ENCODE peak calls at places on chromosomes 3 and 15, in nine cellular contexts. D is uterus, I is PC-9, A is GM10248, P is RWPE2, O is MM.1S, N is DND-41, H is astrocyte of the spinal cord, J is MCF 10A. F is an unnamed sample.

GRCh38 chr15:67531379-67532059 is 10.6 kb downstream of the C15orf61 start:
- DNase-seq in P (no peak), J (peak), A (no peak), H (no peak), N (no peak), D (no peak), I (peak), O (no peak), F (no peak)

GRCh38 chr3:124586126-124587052 is 143.9 kb upstream of the UMPS start:
- DNase-seq in D (no peak), O (no peak), I (no peak), A (no peak), P (no peak), H (no peak), J (no peak), N (no peak), F (no peak)

GRCh38 chr3:41040256-41040655 is 159.0 kb upstream of the CTNNB1 start:
- DNase-seq in P (no peak), O (no peak), A (no peak), J (no peak), H (no peak), D (no peak), N (no peak), I (no peak), F (no peak)

GRCh38 chr3:65603631-65604030 is 435.1 kb downstream of the MAGI1 start:
- DNase-seq in I (no peak), P (no peak), N (no peak), A (no peak), O (no peak), J (no peak), D (no peak), H (no peak), F (no peak)

GRCh38 chr3:133468251-133468721 is 68.4 kb downstream of the BFSP2 start:
- DNase-seq in H (peak), D (no peak), P (no peak), I (no peak), N (no peak), J (no peak), A (no peak), O (peak), F (no peak)

GRCh38 chr15:32042269-32042996 is 12.1 kb downstream of the CHRNA7 start:
- DNase-seq in D (no peak), N (no peak), O (no peak), A (no peak), H (no peak), J (peak), P (no peak), I (no peak), F (no peak)

GRCh38 chr3:67044295-67044694 is 46.2 kb downstream of the KBTBD8 start:
- DNase-seq in O (no peak), I (no peak), H (no peak), N (no peak), A (no peak), P (no peak), D (no peak), J (no peak), F (no peak)

GRCh38 chr3:62159693-62160092 is 213.7 kb downstream of the FEZF2 start:
- DNase-seq in P (no peak), D (peak), A (no peak), H (peak), N (no peak), I (no peak), J (no peak), O (no peak), F (no peak)

GRCh38 chr3:32842531-32842931 is 24.7 kb downstream of the TRIM71 start:
- DNase-seq in D (no peak), I (no peak), H (no peak), P (no peak), O (peak), J (no peak), A (no peak), N (peak), F (no peak)

GRCh38 chr3:29697989-29698388 is 417.1 kb downstream of the RBMS3 start:
- DNase-seq in A (no peak), N (no peak), P (no peak), O (no peak), H (peak), J (peak), I (no peak), D (no peak), F (no peak)

GRCh38 chr3:188780188-188781147 is 391.3 kb upstream of the TPRG1 start:
- DNase-seq in A (no peak), H (no peak), O (no peak), J (peak), P (no peak), D (peak), N (no peak), I (no peak), F (no peak)

GRCh38 chr15:66886241-66886675 is 179.1 kb upstream of the SMAD3 start:
- DNase-seq in I (no peak), J (no peak), O (no peak), N (no peak), A (no peak), D (no peak), H (no peak), P (no peak), F (no peak)

GRCh38 chr3:113660901-113661300 is 35.5 kb downstream of the USF3 start:
- DNase-seq in N (no peak), O (no peak), D (no peak), J (no peak), I (no peak), P (no peak), A (no peak), H (peak), F (no peak)

GRCh38 chr3:11769704-11770103 is 77.0 kb downstream of the TAMM41 start:
- DNase-seq in N (no peak), A (no peak), D (no peak), J (no peak), P (no peak), I (no peak), O (no peak), H (no peak), F (no peak)

GRCh38 chr15:77797270-77797669 is 164.6 kb upstream of the LINGO1 start:
- DNase-seq in A (no peak), N (peak), I (no peak), O (peak), D (no peak), P (no peak), H (no peak), J (no peak), F (no peak)

GRCh38 chr3:43223670-43224364 is 62.5 kb upstream of the SNRK start:
- DNase-seq in D (no peak), H (peak), O (no peak), N (no peak), J (no peak), P (no peak), A (no peak), I (no peak), F (no peak)
- TF ChIP-seq CTCF in D (no peak), H (peak), O (peak), N (peak), J (peak), P (peak), A (no peak), I (peak), F (peak)

GRCh38 chr15:89139613-89140499 is 51.6 kb downstream of the ABHD2 start:
- DNase-seq in D (no peak), O (no peak), I (no peak), P (no peak), N (no peak), A (no peak), H (peak), J (no peak), F (no peak)
- TF ChIP-seq CTCF in D (no peak), O (no peak), I (no peak), P (peak), N (no peak), A (no peak), H (peak), J (no peak), F (peak)

DNA sequence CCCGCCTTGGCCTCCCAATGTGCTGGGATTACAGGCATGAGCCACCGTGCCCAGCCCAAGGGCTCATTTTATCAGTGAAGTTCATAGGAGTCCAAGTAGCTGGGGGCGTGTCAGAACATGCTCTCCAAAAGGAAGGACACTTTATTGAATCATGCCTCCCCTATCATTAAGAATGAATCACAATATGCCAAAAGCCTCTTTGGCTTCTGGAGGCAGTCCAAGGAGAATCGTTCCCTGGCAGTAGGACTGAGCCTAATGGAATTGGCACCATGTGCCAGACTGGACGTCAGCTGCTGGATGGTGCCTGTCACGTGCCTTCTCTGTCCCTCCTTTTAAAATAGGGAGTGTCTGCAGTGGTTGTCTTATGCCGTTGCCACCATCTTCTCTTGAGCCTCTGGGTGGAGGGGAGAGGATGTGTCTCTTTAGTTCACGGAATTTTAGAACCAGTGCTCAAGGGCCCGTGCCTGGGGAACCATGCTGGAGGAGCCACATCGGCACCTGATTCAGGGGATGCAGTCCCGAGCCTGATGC is 234.7 kb upstream of the LYSMD4 start:
- DNase-seq in O (no peak), P (peak), A (no peak), I (no peak), J (peak), H (no peak), N (no peak), D (no peak), F (peak)
- TF ChIP-seq CTCF in O (no peak), P (no peak), A (no peak), I (no peak), J (no peak), H (no peak), N (no peak), D (no peak), F (no peak)

GRCh38 chr3:131242201-131242600 is 139.4 kb upstream of the NUDT16 start:
- DNase-seq in N (no peak), I (no peak), H (no peak), O (no peak), J (no peak), A (no peak), P (no peak), D (no peak), F (no peak)
- TF ChIP-seq CTCF in N (no peak), I (no peak), H (no peak), O (no peak), J (no peak), A (no peak), P (no peak), D (no peak), F (peak)

DNA sequence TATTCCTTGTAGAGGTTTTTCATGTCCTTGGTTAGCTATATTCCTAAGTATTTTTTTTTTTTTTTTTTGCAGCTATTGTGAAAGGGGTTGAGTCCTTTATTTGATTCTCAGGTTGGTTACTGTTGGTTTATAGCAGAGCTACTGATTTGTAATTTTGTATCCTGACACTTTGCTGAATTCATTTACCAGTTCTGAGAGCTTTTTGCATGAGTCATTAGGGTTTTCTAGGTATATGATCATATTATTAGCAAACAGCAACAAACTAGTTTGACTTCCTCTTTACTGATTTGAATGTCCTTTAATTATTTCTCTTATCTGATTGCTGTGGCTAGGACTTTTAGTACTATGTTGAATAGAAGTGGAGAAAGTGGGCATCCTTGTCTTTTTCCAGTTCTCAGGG is 737.4 kb downstream of the ZNF385D start:
- DNase-seq in H (peak), I (no peak), N (no peak), O (no peak), J (no peak), P (no peak), A (no peak), D (no peak), F (no peak)
- TF ChIP-seq CTCF in H (no peak), I (no peak), N (no peak), O (no peak), J (no peak), P (no peak), A (no peak), D (no peak), F (no peak)

DNA sequence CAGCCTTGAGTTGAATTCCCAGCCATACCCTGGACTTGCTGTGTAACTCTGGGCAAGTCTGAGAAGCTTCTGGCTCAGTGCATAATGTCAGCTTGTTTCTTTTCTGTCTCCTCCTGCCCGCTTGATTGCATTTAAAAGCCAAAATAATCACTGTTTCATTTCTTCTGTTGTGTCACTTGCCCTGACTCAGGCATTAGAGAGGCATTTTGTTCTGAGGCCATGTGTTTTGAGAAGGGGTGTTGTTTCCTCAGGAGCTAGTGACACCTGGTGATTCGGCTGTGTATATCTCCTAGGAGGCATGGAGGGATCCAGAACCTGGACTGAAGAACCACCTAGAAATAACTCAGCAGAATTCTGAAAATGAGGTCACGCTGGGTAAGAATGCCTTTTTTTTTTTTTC is 16.0 kb downstream of the WDR73 start:
- DNase-seq in N (no peak), P (no peak), D (no peak), H (no peak), J (peak), O (peak), A (no peak), I (no peak), F (no peak)
- TF ChIP-seq CTCF in N (peak), P (peak), D (no peak), H (peak), J (peak), O (peak), A (no peak), I (peak), F (peak)

GRCh38 chr3:147688868-147689267 is 279.7 kb downstream of the ZIC1 start:
- DNase-seq in N (no peak), P (no peak), A (no peak), J (no peak), I (no peak), H (no peak), D (no peak), O (no peak), F (no peak)
- TF ChIP-seq CTCF in N (no peak), P (no peak), A (no peak), J (no peak), I (no peak), H (no peak), D (no peak), O (no peak), F (no peak)

DNA sequence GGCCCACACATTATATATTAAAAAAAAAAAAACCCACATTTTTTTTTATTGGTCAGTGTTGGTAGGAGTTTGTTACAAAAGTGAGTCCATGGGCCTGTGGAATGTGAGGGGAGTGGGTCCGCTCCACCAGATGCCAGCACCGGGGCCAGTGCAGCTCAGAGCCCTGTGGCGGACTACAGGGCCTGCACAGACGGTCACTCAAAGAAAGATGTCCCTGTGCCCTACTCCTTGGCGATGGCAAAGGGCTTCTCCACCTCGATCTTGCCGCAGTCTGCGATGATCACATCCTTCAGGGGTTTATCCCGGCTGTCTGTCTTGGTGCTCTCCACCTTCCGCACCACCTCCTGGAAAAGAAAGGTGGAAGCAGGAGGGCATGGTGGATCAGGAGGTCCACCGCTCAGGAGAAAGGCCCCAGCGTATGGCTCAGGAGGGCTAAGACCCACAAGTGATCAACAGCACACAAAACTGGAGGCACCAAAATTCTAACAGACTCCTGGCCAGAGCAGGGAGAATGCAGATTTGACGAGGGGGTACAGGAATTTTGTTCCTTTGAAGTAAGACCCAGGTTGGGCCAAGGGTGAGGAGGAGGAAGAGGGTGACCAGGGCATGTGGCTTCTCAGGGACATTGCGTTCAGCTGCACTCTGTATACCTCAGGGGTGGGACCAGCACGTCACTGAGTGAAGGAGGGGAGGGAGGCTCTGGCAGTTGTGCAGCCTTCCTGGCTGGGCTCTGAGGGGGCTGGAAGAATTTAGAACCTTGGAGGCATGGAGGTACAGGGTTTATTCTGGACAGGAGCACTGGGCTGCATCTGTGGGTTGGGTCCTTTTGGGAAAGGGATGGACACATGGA is 4.5 kb downstream of the SNX22 start:
- DNase-seq in P (no peak), N (no peak), O (no peak), I (no peak), A (no peak), H (no peak), D (no peak), J (no peak), F (no peak)
- TF ChIP-seq CTCF in P (no peak), N (no peak), O (no peak), I (no peak), A (no peak), H (no peak), D (no peak), J (no peak), F (no peak)